ENCODE peak calls at places on chromosomes 3 and 15, in eight cellular contexts. One of them, this sample, is unnamed.
A peak's percentile ranks its signal among the peaks of the same experiment; 100 is the strongest.

GRCh38 chr15:43776101-43776717 is 557 bp downstream of the ELL3 start:
- DNase-seq in ACHN: no peak
- DNase-seq in activated T-helper 1 cell treated with anti-CD3 and anti-CD28 coated beads, Interleukin-2, amount 50 U/mL, for 16 hours: no peak
- DNase-seq in NCI-H2029: no peak
- DNase-seq in stimulated activated CD8-positive, alpha-beta memory T cell treated with anti-CD3 and anti-CD28 coated beads, Interleukin-7, amount 100 ng/mL, for 1 hour: no peak
- DNase-seq in NCI-H1930: peak; percentile 1
- DNase-seq in amniotic stem cell: no peak
- DNase-seq in C1 segment of cervical spinal cord: no peak
- DNase-seq in this sample: no peak

GRCh38 chr3:192916455-192917257 is 1.0 kb downstream of the MB21D2 start:
- DNase-seq in amniotic stem cell: peak; percentile 77
- DNase-seq in activated T-helper 1 cell treated with anti-CD3 and anti-CD28 coated beads, Interleukin-2, amount 50 U/mL, for 16 hours: no peak
- DNase-seq in NCI-H2029: peak; percentile 65
- DNase-seq in C1 segment of cervical spinal cord: peak; percentile 51
- DNase-seq in ACHN: peak; percentile 62
- DNase-seq in stimulated activated CD8-positive, alpha-beta memory T cell treated with anti-CD3 and anti-CD28 coated beads, Interleukin-7, amount 100 ng/mL, for 1 hour: no peak
- DNase-seq in NCI-H1930: peak; percentile 15
- DNase-seq in this sample: no peak

GRCh38 chr15:60379466-60380274 is 18.1 kb downstream of the ANXA2 start:
- DNase-seq in NCI-H1930: no peak
- DNase-seq in stimulated activated CD8-positive, alpha-beta memory T cell treated with anti-CD3 and anti-CD28 coated beads, Interleukin-7, amount 100 ng/mL, for 1 hour: no peak
- DNase-seq in activated T-helper 1 cell treated with anti-CD3 and anti-CD28 coated beads, Interleukin-2, amount 50 U/mL, for 16 hours: no peak
- DNase-seq in NCI-H2029: no peak
- DNase-seq in amniotic stem cell: peak; percentile 87
- DNase-seq in ACHN: no peak
- DNase-seq in C1 segment of cervical spinal cord: no peak
- DNase-seq in this sample: peak; percentile 48

GRCh38 chr3:149507491-149508324 is 33.2 kb downstream of the TM4SF4 start:
- DNase-seq in amniotic stem cell: no peak
- DNase-seq in C1 segment of cervical spinal cord: no peak
- DNase-seq in NCI-H2029: no peak
- DNase-seq in activated T-helper 1 cell treated with anti-CD3 and anti-CD28 coated beads, Interleukin-2, amount 50 U/mL, for 16 hours: no peak
- DNase-seq in NCI-H1930: no peak
- DNase-seq in stimulated activated CD8-positive, alpha-beta memory T cell treated with anti-CD3 and anti-CD28 coated beads, Interleukin-7, amount 100 ng/mL, for 1 hour: no peak
- DNase-seq in ACHN: no peak
- DNase-seq in this sample: peak; percentile 27

GRCh38 chr3:59163953-59164352 is 114.1 kb upstream of the CFAP20DC start:
- DNase-seq in C1 segment of cervical spinal cord: no peak
- DNase-seq in amniotic stem cell: no peak
- DNase-seq in NCI-H1930: no peak
- DNase-seq in NCI-H2029: no peak
- DNase-seq in activated T-helper 1 cell treated with anti-CD3 and anti-CD28 coated beads, Interleukin-2, amount 50 U/mL, for 16 hours: no peak
- DNase-seq in ACHN: no peak
- DNase-seq in stimulated activated CD8-positive, alpha-beta memory T cell treated with anti-CD3 and anti-CD28 coated beads, Interleukin-7, amount 100 ng/mL, for 1 hour: no peak
- DNase-seq in this sample: no peak

GRCh38 chr3:195384952-195385351 is 57.9 kb downstream of the ACAP2 start:
- DNase-seq in C1 segment of cervical spinal cord: no peak
- DNase-seq in NCI-H2029: no peak
- DNase-seq in activated T-helper 1 cell treated with anti-CD3 and anti-CD28 coated beads, Interleukin-2, amount 50 U/mL, for 16 hours: no peak
- DNase-seq in stimulated activated CD8-positive, alpha-beta memory T cell treated with anti-CD3 and anti-CD28 coated beads, Interleukin-7, amount 100 ng/mL, for 1 hour: no peak
- DNase-seq in amniotic stem cell: no peak
- DNase-seq in NCI-H1930: no peak
- DNase-seq in ACHN: peak; percentile 7
- DNase-seq in this sample: no peak

GRCh38 chr3:174863488-174863887 is 4.4 kb downstream of the NAALADL2 start:
- DNase-seq in C1 segment of cervical spinal cord: no peak
- DNase-seq in NCI-H2029: no peak
- DNase-seq in amniotic stem cell: no peak
- DNase-seq in activated T-helper 1 cell treated with anti-CD3 and anti-CD28 coated beads, Interleukin-2, amount 50 U/mL, for 16 hours: no peak
- DNase-seq in ACHN: no peak
- DNase-seq in stimulated activated CD8-positive, alpha-beta memory T cell treated with anti-CD3 and anti-CD28 coated beads, Interleukin-7, amount 100 ng/mL, for 1 hour: no peak
- DNase-seq in NCI-H1930: no peak
- DNase-seq in this sample: no peak

GRCh38 chr3:58005662-58006061 is 2.6 kb upstream of the FLNB start:
- DNase-seq in activated T-helper 1 cell treated with anti-CD3 and anti-CD28 coated beads, Interleukin-2, amount 50 U/mL, for 16 hours: no peak
- DNase-seq in amniotic stem cell: no peak
- DNase-seq in C1 segment of cervical spinal cord: no peak
- DNase-seq in stimulated activated CD8-positive, alpha-beta memory T cell treated with anti-CD3 and anti-CD28 coated beads, Interleukin-7, amount 100 ng/mL, for 1 hour: no peak
- DNase-seq in NCI-H1930: no peak
- DNase-seq in ACHN: no peak
- DNase-seq in NCI-H2029: no peak
- DNase-seq in this sample: peak; percentile 33

GRCh38 chr3:12891985-12892839 is 50.8 kb upstream of the RPL32 start:
- DNase-seq in NCI-H2029: peak; percentile 63
- DNase-seq in activated T-helper 1 cell treated with anti-CD3 and anti-CD28 coated beads, Interleukin-2, amount 50 U/mL, for 16 hours: no peak
- DNase-seq in ACHN: peak; percentile 59
- DNase-seq in C1 segment of cervical spinal cord: no peak
- DNase-seq in amniotic stem cell: peak; percentile 43
- DNase-seq in NCI-H1930: peak; percentile 42
- DNase-seq in stimulated activated CD8-positive, alpha-beta memory T cell treated with anti-CD3 and anti-CD28 coated beads, Interleukin-7, amount 100 ng/mL, for 1 hour: no peak
- DNase-seq in this sample: peak; percentile 39

GRCh38 chr15:31464216-31465082 is 137.8 kb downstream of the KLF13 start:
- DNase-seq in ACHN: no peak
- DNase-seq in C1 segment of cervical spinal cord: no peak
- DNase-seq in NCI-H1930: no peak
- DNase-seq in activated T-helper 1 cell treated with anti-CD3 and anti-CD28 coated beads, Interleukin-2, amount 50 U/mL, for 16 hours: no peak
- DNase-seq in NCI-H2029: no peak
- DNase-seq in amniotic stem cell: no peak
- DNase-seq in stimulated activated CD8-positive, alpha-beta memory T cell treated with anti-CD3 and anti-CD28 coated beads, Interleukin-7, amount 100 ng/mL, for 1 hour: no peak
- DNase-seq in this sample: no peak

GRCh38 chr3:184154909-184155643 is at the start of gene DVL3:
- DNase-seq in ACHN: peak; percentile 60
- DNase-seq in activated T-helper 1 cell treated with anti-CD3 and anti-CD28 coated beads, Interleukin-2, amount 50 U/mL, for 16 hours: no peak
- DNase-seq in C1 segment of cervical spinal cord: peak; percentile 45
- DNase-seq in amniotic stem cell: no peak
- DNase-seq in stimulated activated CD8-positive, alpha-beta memory T cell treated with anti-CD3 and anti-CD28 coated beads, Interleukin-7, amount 100 ng/mL, for 1 hour: no peak
- DNase-seq in NCI-H1930: peak; percentile 65
- DNase-seq in NCI-H2029: peak; percentile 55
- DNase-seq in this sample: peak; percentile 49

GRCh38 chr3:15102256-15102655 is 3.3 kb upstream of the RBSN start:
- DNase-seq in activated T-helper 1 cell treated with anti-CD3 and anti-CD28 coated beads, Interleukin-2, amount 50 U/mL, for 16 hours: no peak
- DNase-seq in stimulated activated CD8-positive, alpha-beta memory T cell treated with anti-CD3 and anti-CD28 coated beads, Interleukin-7, amount 100 ng/mL, for 1 hour: no peak
- DNase-seq in amniotic stem cell: no peak
- DNase-seq in NCI-H2029: peak; percentile 73
- DNase-seq in ACHN: no peak
- DNase-seq in C1 segment of cervical spinal cord: no peak
- DNase-seq in NCI-H1930: no peak
- DNase-seq in this sample: no peak

GRCh38 chr3:171585029-171585428 is 124.8 kb upstream of the TNIK start:
- DNase-seq in stimulated activated CD8-positive, alpha-beta memory T cell treated with anti-CD3 and anti-CD28 coated beads, Interleukin-7, amount 100 ng/mL, for 1 hour: no peak
- DNase-seq in NCI-H2029: no peak
- DNase-seq in ACHN: no peak
- DNase-seq in amniotic stem cell: no peak
- DNase-seq in activated T-helper 1 cell treated with anti-CD3 and anti-CD28 coated beads, Interleukin-2, amount 50 U/mL, for 16 hours: no peak
- DNase-seq in NCI-H1930: no peak
- DNase-seq in C1 segment of cervical spinal cord: no peak
- DNase-seq in this sample: no peak

GRCh38 chr3:49462222-49462621 is 7.8 kb upstream of the DAG1 start:
- DNase-seq in amniotic stem cell: no peak
- DNase-seq in ACHN: no peak
- DNase-seq in activated T-helper 1 cell treated with anti-CD3 and anti-CD28 coated beads, Interleukin-2, amount 50 U/mL, for 16 hours: no peak
- DNase-seq in C1 segment of cervical spinal cord: no peak
- DNase-seq in stimulated activated CD8-positive, alpha-beta memory T cell treated with anti-CD3 and anti-CD28 coated beads, Interleukin-7, amount 100 ng/mL, for 1 hour: no peak
- DNase-seq in NCI-H2029: no peak
- DNase-seq in NCI-H1930: no peak
- DNase-seq in this sample: peak; percentile 50